ENCODE peak calls at places on chromosomes 1 and 21, in seven cellular contexts. K, Z, V, P, E, J and L are unnamed samples.

GRCh38 chr1:151062738-151063371 is 2.7 kb downstream of the MLLT11 start:
- DNase-seq in K (peak), Z (peak), V (no peak), P (no peak), E (no peak), J (no peak), L (no peak)

GRCh38 chr1:8078176-8078671 is 52.1 kb upstream of the ERRFI1 start:
- DNase-seq in K (no peak), Z (peak), V (no peak), P (peak), E (peak), J (no peak), L (peak)

GRCh38 chr1:100249155-100249536 is 488 bp downstream of the DBT start:
- DNase-seq in K (peak), Z (no peak), V (no peak), P (no peak), E (no peak), J (no peak), L (peak)

GRCh38 chr1:59163268-59164092 is 133.4 kb upstream of the FGGY start:
- DNase-seq in K (no peak), Z (peak), V (no peak), P (no peak), E (no peak), J (no peak), L (no peak)

GRCh38 chr1:219833214-219833816 is 95.0 kb downstream of the SLC30A10 start:
- DNase-seq in K (no peak), Z (no peak), V (no peak), P (no peak), E (no peak), J (no peak), L (peak)

GRCh38 chr21:35222541-35222941 is 173.4 kb upstream of the RUNX1 start:
- DNase-seq in K (no peak), Z (peak), V (no peak), P (no peak), E (no peak), J (peak), L (no peak)

GRCh38 chr1:236142358-236143103 is at the start of gene GPR137B:
- DNase-seq in K (peak), Z (peak), V (no peak), P (no peak), E (no peak), J (no peak), L (peak)

GRCh38 chr1:205907794-205908193 is 35.5 kb downstream of the SLC26A9 start:
- DNase-seq in K (no peak), Z (peak), V (no peak), P (no peak), E (peak), J (no peak), L (peak)

GRCh38 chr1:84888753-84889152 is 4.3 kb downstream of the LPAR3 start:
- DNase-seq in K (no peak), Z (no peak), V (no peak), P (no peak), E (no peak), J (no peak), L (no peak)

GRCh38 chr1:157532569-157532968 is 19.7 kb downstream of the FCRL5 start:
- DNase-seq in K (no peak), Z (no peak), V (no peak), P (no peak), E (no peak), J (no peak), L (no peak)

GRCh38 chr1:172145231-172145651 is 275.2 kb upstream of the C1orf105 start:
- DNase-seq in K (no peak), Z (peak), V (no peak), P (no peak), E (no peak), J (no peak), L (peak)

GRCh38 chr1:65148548-65149390 is 766 bp downstream of the AK4 start:
- DNase-seq in K (peak), Z (peak), V (peak), P (no peak), E (no peak), J (peak), L (peak)

GRCh38 chr1:64933296-64934070 is 32.9 kb downstream of the JAK1 start:
- DNase-seq in K (no peak), Z (peak), V (no peak), P (no peak), E (no peak), J (no peak), L (no peak)

GRCh38 chr1:215793210-215793609 is 226.1 kb downstream of the KCTD3 start:
- DNase-seq in K (no peak), Z (no peak), V (no peak), P (no peak), E (no peak), J (no peak), L (peak)

GRCh38 chr1:51234721-51235425 is 1.2 kb upstream of the RNF11 start:
- DNase-seq in K (peak), Z (peak), V (no peak), P (peak), E (no peak), J (peak), L (no peak)

GRCh38 chr1:47784294-47784650 is 212.9 kb downstream of the TRABD2B start:
- DNase-seq in K (no peak), Z (peak), V (no peak), P (no peak), E (no peak), J (no peak), L (no peak)

GRCh38 chr1:29269356-29269755 is 33.0 kb downstream of the PTPRU start:
- DNase-seq in K (no peak), Z (no peak), V (no peak), P (no peak), E (no peak), J (no peak), L (no peak)

GRCh38 chr1:230702934-230703678 is 10.8 kb downstream of the AGT start:
- DNase-seq in K (no peak), Z (no peak), V (no peak), P (peak), E (no peak), J (no peak), L (no peak)

GRCh38 chr1:219296916-219297315 is 123.2 kb downstream of the LYPLAL1 start:
- DNase-seq in K (no peak), Z (peak), V (no peak), P (no peak), E (no peak), J (no peak), L (no peak)

GRCh38 chr1:116847688-116848531 is 61.8 kb upstream of the PTGFRN start:
- DNase-seq in K (no peak), Z (peak), V (no peak), P (no peak), E (no peak), J (no peak), L (no peak)

GRCh38 chr1:44260792-44261474 is 47.7 kb downstream of the DMAP1 start:
- DNase-seq in K (no peak), Z (no peak), V (no peak), P (no peak), E (no peak), J (no peak), L (no peak)

GRCh38 chr1:171081220-171081993 is 9.3 kb upstream of the FMO3 start:
- DNase-seq in K (no peak), Z (peak), V (no peak), P (no peak), E (peak), J (no peak), L (peak)

GRCh38 chr21:43361127-43361492 is 65.8 kb downstream of the SIK1 start:
- DNase-seq in K (no peak), Z (no peak), V (no peak), P (no peak), E (no peak), J (no peak), L (no peak)

GRCh38 chr1:33343539-33343938 is 22.6 kb upstream of the A3GALT2 start:
- DNase-seq in K (no peak), Z (no peak), V (no peak), P (no peak), E (no peak), J (no peak), L (no peak)

GRCh38 chr1:204320413-204320812 is 39.3 kb downstream of the PLEKHA6 start:
- DNase-seq in K (peak), Z (no peak), V (no peak), P (no peak), E (no peak), J (no peak), L (no peak)

DNA sequence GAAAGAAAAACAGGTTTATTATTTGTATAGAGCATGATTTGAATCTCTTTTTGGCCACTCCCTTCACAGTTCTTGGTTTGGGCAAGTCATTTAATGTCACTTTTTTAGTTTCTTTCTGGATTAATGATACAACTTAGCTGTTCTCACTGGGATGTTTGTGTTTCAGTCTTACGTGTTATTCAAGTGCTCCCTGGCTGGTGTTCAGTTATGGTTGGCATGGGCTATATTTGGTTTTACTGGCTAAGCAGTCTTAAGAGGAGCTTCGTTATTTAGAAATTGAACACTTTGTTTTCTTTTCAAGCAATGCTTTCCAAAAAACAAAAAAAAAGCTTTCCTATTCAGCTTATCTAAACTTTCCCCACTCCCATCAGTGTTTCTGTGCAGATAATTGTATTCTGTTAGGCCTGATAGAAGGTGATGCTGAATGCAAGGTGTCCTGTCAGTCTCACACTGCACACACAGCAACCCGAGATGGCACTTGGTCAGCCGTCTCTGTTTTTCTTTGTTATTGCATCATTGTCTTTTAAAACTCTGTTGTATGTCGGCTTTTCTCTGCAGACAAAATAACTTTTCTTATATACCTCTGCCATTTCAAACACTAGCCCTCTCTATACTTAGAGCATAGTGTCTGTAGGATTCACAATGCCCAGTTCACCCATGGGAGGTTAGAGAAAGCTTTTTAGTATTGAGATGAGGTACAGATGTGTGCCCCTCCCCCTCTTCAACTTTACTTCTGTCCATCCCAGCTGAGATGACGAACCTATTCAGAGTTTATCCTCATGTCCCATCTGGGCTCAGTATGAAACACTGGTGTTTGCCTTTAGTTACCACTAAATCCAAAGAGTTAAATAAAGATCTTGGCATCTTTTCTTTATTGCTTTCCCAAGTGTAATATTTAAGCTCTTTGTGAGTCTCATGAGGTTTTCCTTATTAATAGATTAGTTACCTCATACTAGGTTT is 80.2 kb downstream of the VPS13D start:
- DNase-seq in K (no peak), Z (peak), V (no peak), P (no peak), E (no peak), J (no peak), L (no peak)
- TF ChIP-seq POLR2AphosphoS5 in K (no peak), Z (no peak), V (no peak), P (no peak), E (no peak), J (no peak), L (no peak)

DNA sequence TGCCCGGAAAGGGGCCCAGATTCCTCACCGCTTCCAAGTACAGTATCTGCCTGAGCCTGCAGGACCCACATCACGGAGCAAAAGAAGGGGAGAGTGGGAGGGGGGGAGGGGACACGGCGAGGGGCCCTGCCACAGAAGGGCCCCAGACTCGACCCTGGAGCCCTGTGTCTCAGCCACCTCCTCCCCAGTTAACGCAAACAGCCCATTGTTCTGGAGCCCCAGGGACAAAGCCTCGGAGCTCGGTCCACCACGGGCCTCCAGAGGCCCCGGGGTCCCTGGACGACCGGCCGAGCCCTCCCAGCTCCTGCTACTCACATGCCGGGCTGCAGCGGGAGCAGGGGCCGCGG is 512 bp downstream of the MEGF6 start:
- DNase-seq in K (no peak), Z (no peak), V (no peak), P (no peak), E (no peak), J (no peak), L (peak)
- TF ChIP-seq EZH2 in K (no peak), Z (no peak), V (no peak), P (no peak), E (no peak), J (no peak), L (no peak)

GRCh38 chr1:233904979-233905415 is 521 bp downstream of the SLC35F3 start:
- DNase-seq in K (no peak), Z (no peak), V (no peak), P (no peak), E (no peak), J (no peak), L (no peak)
- H2AFZ ChIP-seq in K (peak), Z (no peak), V (peak), P (no peak), E (no peak), J (no peak), L (peak)

GRCh38 chr21:41241341-41241740 is 73.4 kb downstream of the BACE2 start:
- DNase-seq in K (no peak), Z (no peak), V (no peak), P (no peak), E (no peak), J (no peak), L (no peak)
- TF ChIP-seq POLR2AphosphoS5 in K (no peak), Z (no peak), V (no peak), P (no peak), E (no peak), J (no peak), L (no peak)

GRCh38 chr1:24086466-24086865 is 25.5 kb downstream of the MYOM3 start:
- DNase-seq in K (no peak), Z (no peak), V (no peak), P (no peak), E (no peak), J (no peak), L (no peak)
- TF ChIP-seq EZH2 in K (no peak), Z (no peak), V (no peak), P (no peak), E (no peak), J (no peak), L (no peak)

GRCh38 chr1:52588535-52588934 is 13.6 kb upstream of the GPX7 start:
- DNase-seq in K (no peak), Z (no peak), V (no peak), P (no peak), E (no peak), J (no peak), L (no peak)

GRCh38 chr1:52595061-52595460 is 7.1 kb upstream of the GPX7 start:
- DNase-seq in K (no peak), Z (peak), V (no peak), P (no peak), E (no peak), J (no peak), L (no peak)

GRCh38 chr1:52593495-52593894 is 8.7 kb upstream of the GPX7 start:
- DNase-seq in K (no peak), Z (no peak), V (no peak), P (no peak), E (no peak), J (no peak), L (no peak)

GRCh38 chr1:52590275-52590674 is 11.9 kb upstream of the GPX7 start:
- DNase-seq in K (no peak), Z (no peak), V (no peak), P (no peak), E (no peak), J (no peak), L (peak)

DNA sequence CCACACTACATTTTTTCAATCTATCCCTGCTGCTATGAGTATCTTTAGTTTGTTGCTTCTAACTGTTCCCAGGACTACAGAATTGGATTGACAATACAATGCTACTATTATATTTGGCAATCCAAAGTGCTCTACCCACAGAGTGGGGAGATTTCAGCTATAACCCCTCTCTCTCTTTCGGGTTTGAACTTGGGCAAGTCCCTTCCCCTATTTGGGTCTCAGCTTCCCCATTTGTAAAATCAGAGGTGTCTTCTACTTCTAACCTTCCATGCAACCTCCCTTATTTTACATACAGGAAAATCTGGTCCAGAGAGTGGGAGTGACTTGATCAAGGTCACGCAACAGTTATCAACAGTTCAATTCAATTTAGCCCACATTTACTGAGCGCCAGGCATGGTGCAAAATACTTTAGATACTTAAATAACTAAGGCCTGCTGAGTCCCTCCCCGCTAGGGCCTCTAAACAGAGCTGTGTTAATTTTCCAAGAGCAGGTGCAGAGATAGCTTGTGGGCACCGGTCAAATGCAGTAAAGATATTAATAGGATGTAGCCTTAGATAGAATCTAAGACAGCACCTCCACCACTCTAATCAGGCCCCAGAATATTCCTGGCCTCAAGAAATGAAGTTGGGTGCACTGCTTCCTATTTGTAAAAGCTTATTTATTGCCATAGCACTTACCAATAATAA is 9.4 kb upstream of the GPX7 start:
- DNase-seq in K (no peak), Z (no peak), V (no peak), P (no peak), E (no peak), J (no peak), L (no peak)
- H2AFZ ChIP-seq in K (no peak), Z (no peak), V (no peak), P (no peak), E (no peak), J (no peak), L (peak)

GRCh38 chr1:24642481-24643361 is at the start of gene SRRM1:
- DNase-seq in K (peak), Z (peak), V (peak), P (peak), E (peak), J (peak), L (peak)
- TF ChIP-seq POLR2AphosphoS5 in K (peak), Z (peak), V (peak), P (peak), E (peak), J (peak), L (peak)